ENCODE peak calls at places on chromosomes 2 and 18, in ten cellular contexts. S, A, G, W, J, P, B, U, Y and Q are unnamed samples.

GRCh38 chr18:34222396-34223163 is 2.1 kb downstream of the NOL4 start:
- DNase-seq in S (no peak), A (peak; percentile 73), G (no peak), W (no peak), J (no peak), P (no peak), B (no peak), U (no peak), Y (no peak), Q (peak; percentile 41)

GRCh38 chr2:175373001-175373727 is 191.7 kb upstream of the ATP5MC3 start:
- DNase-seq in S (no peak), A (no peak), G (peak; percentile 8), W (peak; percentile 4), J (peak; percentile 31), P (peak; percentile 3), B (no peak), U (peak; percentile 1), Y (no peak), Q (peak; percentile 77)

GRCh38 chr2:8412082-8412481 is 269.8 kb upstream of the ID2 start:
- DNase-seq in S (no peak), A (no peak), G (no peak), W (no peak), J (peak; percentile 91), P (peak; percentile 7), B (no peak), U (peak; percentile 33), Y (no peak), Q (no peak)

GRCh38 chr2:59182249-59182648 is 941.1 kb upstream of the FANCL start:
- DNase-seq in S (peak; percentile 38), A (peak; percentile 78), G (no peak), W (no peak), J (peak; percentile 22), P (no peak), B (no peak), U (no peak), Y (no peak), Q (peak; percentile 4)

GRCh38 chr2:237073552-237073951 is 12.1 kb upstream of the COPS8 start:
- DNase-seq in S (no peak), A (no peak), G (no peak), W (no peak), J (no peak), P (peak; percentile 89), B (no peak), U (peak; percentile 83), Y (no peak), Q (peak; percentile 61)

GRCh38 chr2:88059979-88060906 is 4.7 kb upstream of the KRCC1 start:
- DNase-seq in S (peak; percentile 67), A (peak; percentile 56), G (no peak), W (no peak), J (peak; percentile 60), P (peak; percentile 50), B (no peak), U (peak; percentile 53), Y (no peak), Q (no peak)

GRCh38 chr18:76455015-76455676 is 39.9 kb downstream of the ZNF516 start:
- DNase-seq in S (no peak), A (no peak), G (no peak), W (no peak), J (no peak), P (no peak), B (no peak), U (peak; percentile 24), Y (no peak), Q (peak; percentile 49)

GRCh38 chr2:3316456-3317276 is 61.0 kb downstream of the EIPR1 start:
- DNase-seq in S (no peak), A (no peak), G (no peak), W (no peak), J (no peak), P (peak; percentile 56), B (no peak), U (no peak), Y (no peak), Q (no peak)

GRCh38 chr2:69926849-69927515 is 12.1 kb downstream of the MXD1 start:
- DNase-seq in S (no peak), A (no peak), G (peak; percentile 54), W (no peak), J (peak; percentile 86), P (peak; percentile 95), B (no peak), U (peak; percentile 86), Y (no peak), Q (peak; percentile 71)

GRCh38 chr2:43136862-43137261 is 89.5 kb downstream of the ZFP36L2 start:
- DNase-seq in S (no peak), A (no peak), G (no peak), W (no peak), J (no peak), P (no peak), B (no peak), U (no peak), Y (no peak), Q (no peak)

GRCh38 chr2:100211517-100211916 is 69.1 kb upstream of the AFF3 start:
- DNase-seq in S (no peak), A (no peak), G (no peak), W (no peak), J (no peak), P (no peak), B (no peak), U (no peak), Y (no peak), Q (no peak)

GRCh38 chr2:240600451-240600961 is 14.0 kb downstream of the CAPN10 start:
- DNase-seq in S (no peak), A (no peak), G (no peak), W (no peak), J (no peak), P (no peak), B (no peak), U (no peak), Y (no peak), Q (no peak)

GRCh38 chr2:127681288-127681771 is 6.0 kb upstream of the LIMS2 start:
- DNase-seq in S (no peak), A (no peak), G (no peak), W (no peak), J (no peak), P (peak; percentile 37), B (no peak), U (no peak), Y (no peak), Q (no peak)

GRCh38 chr2:38095996-38096861 is 20.3 kb upstream of the CYP1B1 start:
- DNase-seq in S (no peak), A (peak; percentile 7), G (no peak), W (no peak), J (no peak), P (peak; percentile 57), B (no peak), U (no peak), Y (no peak), Q (peak; percentile 68)

GRCh38 chr18:58615150-58616132 is 13.4 kb downstream of the ALPK2 start:
- DNase-seq in S (no peak), A (no peak), G (no peak), W (no peak), J (no peak), P (no peak), B (peak; percentile 88), U (no peak), Y (no peak), Q (no peak)

GRCh38 chr2:148969585-148970180 is 68.8 kb upstream of the LYPD6B start:
- DNase-seq in S (no peak), A (no peak), G (no peak), W (no peak), J (no peak), P (no peak), B (no peak), U (no peak), Y (no peak), Q (no peak)

GRCh38 chr2:238423561-238424312 is 3.0 kb upstream of the ASB1 start:
- DNase-seq in S (no peak), A (no peak), G (no peak), W (no peak), J (no peak), P (no peak), B (no peak), U (no peak), Y (no peak), Q (peak; percentile 39)

GRCh38 chr18:74819433-74820059 is 221.9 kb downstream of the ZNF407 start:
- DNase-seq in S (no peak), A (peak; percentile 88), G (no peak), W (no peak), J (peak; percentile 19), P (no peak), B (no peak), U (no peak), Y (no peak), Q (no peak)
- TF ChIP-seq CTCF in S (peak; percentile 68), A (peak; percentile 97), G (peak; percentile 41), W (peak; percentile 43), J (peak; percentile 47), P (peak; percentile 43), B (peak; percentile 44), U (peak; percentile 45), Y (no peak), Q (peak; percentile 29)

GRCh38 chr2:205752924-205753323 is 70.6 kb downstream of the NRP2 start:
- DNase-seq in S (no peak), A (no peak), G (peak; percentile 65), W (peak; percentile 95), J (no peak), P (no peak), B (no peak), U (no peak), Y (no peak), Q (no peak)
- H3K4me3 ChIP-seq in S (no peak overlapping the region), A (no peak overlapping the region), G (no peak overlapping the region), W (no peak overlapping the region), J (no peak overlapping the region), P (no peak overlapping the region), B (no peak overlapping the region), U (no peak overlapping the region), Y (no peak overlapping the region), Q (no peak overlapping the region)

DNA sequence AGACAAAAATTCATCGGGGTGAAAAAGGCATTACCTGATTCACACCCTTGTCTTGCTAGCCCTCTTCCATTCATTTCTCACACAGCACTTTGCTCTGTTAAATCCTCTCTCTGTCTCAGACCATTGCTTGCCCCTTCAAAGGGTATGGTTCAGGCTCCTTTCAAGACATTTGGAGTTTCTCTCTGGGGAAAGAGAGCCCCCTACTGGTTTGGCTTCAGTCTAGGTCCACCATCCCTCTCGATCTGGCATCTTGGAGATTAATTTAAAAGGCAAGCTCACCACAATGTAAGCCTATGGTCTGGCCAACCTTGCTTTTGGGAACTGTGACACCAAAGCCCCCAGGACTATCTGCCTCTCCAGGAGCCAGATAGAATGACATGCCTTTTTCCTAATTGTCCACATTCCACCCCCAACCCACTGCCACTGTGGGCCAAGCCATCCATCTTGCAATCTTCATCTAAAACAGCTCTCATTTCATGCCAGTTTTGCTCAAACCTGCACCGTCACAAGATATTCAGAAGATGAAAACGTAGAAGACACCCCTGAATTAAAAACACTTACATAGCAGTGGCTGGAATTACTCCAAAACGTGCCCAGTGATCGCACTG is 94.0 kb downstream of the FARSB start:
- DNase-seq in S (peak; percentile 22), A (peak; percentile 90), G (no peak), W (peak; percentile 76), J (peak; percentile 41), P (peak; percentile 82), B (peak; percentile 13), U (peak; percentile 72), Y (peak; percentile 30), Q (peak; percentile 71)
- TF ChIP-seq CTCF in S (peak; percentile 59), A (peak; percentile 83), G (peak; percentile 54), W (peak; percentile 85), J (peak; percentile 74), P (peak; percentile 76), B (peak; percentile 79), U (peak; percentile 82), Y (no peak), Q (peak; percentile 73)

GRCh38 chr2:217164008-217164407 is 304.1 kb upstream of the TNP1 start:
- DNase-seq in S (no peak), A (no peak), G (no peak), W (no peak), J (no peak), P (no peak), B (no peak), U (no peak), Y (no peak), Q (no peak)
- H3K4me3 ChIP-seq in S (no peak overlapping the region), A (no peak overlapping the region), G (no peak overlapping the region), W (no peak overlapping the region), J (no peak overlapping the region), P (no peak overlapping the region), B (no peak overlapping the region), U (no peak overlapping the region), Y (no peak overlapping the region), Q (no peak overlapping the region)